ENCODE peak calls at places on chromosome 16, in eight cellular contexts. R, E, L, V, Z, M, N and D are unnamed samples.

GRCh38 chr16:4826980-4827379 is 20.1 kb downstream of the GLYR1 start:
- DNase-seq in R (no peak), E (no peak), L (no peak), V (no peak), Z (no peak), M (no peak), N (no peak), D (no peak)

GRCh38 chr16:2500937-2501750 is 12.6 kb upstream of the ATP6V0C start:
- DNase-seq in R (peak; percentile 83), E (peak; percentile 48), L (peak; percentile 95), V (peak; percentile 53), Z (peak; percentile 55), M (peak; percentile 80), N (peak; percentile 77), D (peak; percentile 76)

GRCh38 chr16:74734361-74735161 is 33.9 kb upstream of the MLKL start:
- DNase-seq in R (no peak), E (no peak), L (no peak), V (no peak), Z (no peak), M (no peak), N (no peak), D (no peak)

GRCh38 chr16:56551796-56552738 is 12.8 kb upstream of the MT4 start:
- DNase-seq in R (no peak), E (no peak), L (no peak), V (peak; percentile 79), Z (no peak), M (peak; percentile 23), N (peak; percentile 52), D (no peak)

GRCh38 chr16:75591001-75591852 is 25.0 kb downstream of the GABARAPL2 start:
- DNase-seq in R (peak; percentile 29), E (peak; percentile 53), L (no peak), V (no peak), Z (no peak), M (no peak), N (no peak), D (peak; percentile 12)

GRCh38 chr16:68948230-68948910 is 105.0 kb downstream of the TANGO6 start:
- DNase-seq in R (no peak), E (no peak), L (no peak), V (no peak), Z (no peak), M (no peak), N (no peak), D (peak; percentile 19)

GRCh38 chr16:31708348-31708747 is 165.3 kb upstream of the ZNF267 start:
- DNase-seq in R (no peak), E (no peak), L (no peak), V (no peak), Z (no peak), M (no peak), N (no peak), D (no peak)

GRCh38 chr16:69534720-69535119 is 31.0 kb upstream of the NFAT5 start:
- DNase-seq in R (no peak), E (no peak), L (no peak), V (no peak), Z (no peak), M (no peak), N (no peak), D (no peak)

GRCh38 chr16:88665570-88665969 is 2.7 kb upstream of the MVD start:
- DNase-seq in R (no peak), E (no peak), L (no peak), V (no peak), Z (no peak), M (no peak), N (no peak), D (no peak)